ENCODE peak calls at places on chromosomes 3 and 15, in four cellular contexts. U, R, Y and X are unnamed samples.

GRCh38 chr3:168248383-168249047 is 152.8 kb upstream of the GOLIM4 start:
- DNase-seq in U (peak), Y (peak), R (peak), X (peak)

GRCh38 chr3:117681619-117682018 is 972.0 kb downstream of the TUSC7 start:
- DNase-seq in R (peak), U (peak), Y (no peak), X (no peak)

GRCh38 chr3:58559586-58559985 is 17.6 kb downstream of the FAM107A start:
- DNase-seq in Y (no peak), R (no peak), U (no peak), X (no peak)

GRCh38 chr3:132265008-132265407 is 52.2 kb upstream of the ACP3 start:
- DNase-seq in U (no peak), R (no peak), Y (no peak), X (no peak)

GRCh38 chr3:135784557-135784956 is 181.0 kb upstream of the PPP2R3A start:
- DNase-seq in Y (no peak), R (no peak), U (no peak), X (no peak)

GRCh38 chr3:13147344-13147743 is 74.1 kb upstream of the IQSEC1 start:
- DNase-seq in Y (no peak), U (no peak), R (no peak), X (no peak)

GRCh38 chr3:172651936-172652595 is 58.8 kb downstream of the NCEH1 start:
- DNase-seq in Y (no peak), R (no peak), U (no peak), X (no peak)

GRCh38 chr3:126083913-126084514 is at the start of gene SLC41A3:
- DNase-seq in R (peak), U (peak), Y (peak), X (peak)

GRCh38 chr15:51814616-51815015 is 14.8 kb upstream of the TMOD3 start:
- DNase-seq in Y (no peak), U (peak), R (no peak), X (no peak)

GRCh38 chr15:74870496-74871213 is 2.5 kb downstream of the SCAMP2 start:
- DNase-seq in U (no peak), R (no peak), Y (no peak), X (no peak)

GRCh38 chr15:58775402-58775801 is 4.3 kb downstream of the MINDY2 start:
- DNase-seq in U (no peak), Y (no peak), R (no peak), X (no peak)

GRCh38 chr15:66673410-66674322 is 28.4 kb upstream of the SMAD6 start:
- DNase-seq in Y (no peak), U (no peak), R (no peak), X (no peak)

GRCh38 chr15:56866798-56867197 is 51.6 kb upstream of the TCF12 start:
- DNase-seq in U (no peak), R (peak), Y (no peak), X (no peak)

GRCh38 chr3:26422415-26422814 is 200.2 kb upstream of the LRRC3B start:
- DNase-seq in R (no peak), U (no peak), Y (no peak), X (no peak)

GRCh38 chr3:45950686-45951600 is 7.7 kb downstream of the CXCR6 start:
- DNase-seq in R (no peak), Y (no peak), U (no peak), X (no peak)

GRCh38 chr3:170528731-170529130 is 57.1 kb downstream of the SLC7A14 start:
- DNase-seq in R (no peak), U (no peak), Y (no peak), X (no peak)